ENCODE peak calls at places on chromosomes 12 and 14, in four cellular contexts. N is GM12878, D is HepG2, X is H1. Q is an unnamed sample.

GRCh38 chr12:51923506-51924365 is 16.4 kb downstream of the ACVRL1 start:
- DNase-seq in N (no peak), D (no peak), X (no peak), Q (no peak)

GRCh38 chr12:64826234-64826633 is 1.8 kb downstream of the TBC1D30 start:
- DNase-seq in N (peak; percentile 66), D (no peak), X (no peak), Q (peak; percentile 63)

GRCh38 chr14:79373451-79373850 is 837.9 kb downstream of the DIO2 start:
- DNase-seq in N (no peak), D (no peak), X (no peak), Q (no peak)

GRCh38 chr12:57632369-57632897 is 568 bp downstream of the B4GALNT1 start:
- DNase-seq in N (no peak), D (no peak), X (no peak), Q (no peak)

GRCh38 chr12:112894128-112894527 is 12.6 kb upstream of the OAS1 start:
- DNase-seq in N (no peak), D (no peak), X (no peak), Q (no peak)

GRCh38 chr12:39623919-39624318 is 4.3 kb upstream of the ABCD2 start:
- DNase-seq in N (no peak), D (no peak), X (no peak), Q (no peak)

GRCh38 chr12:51082561-51083139 is 746 bp downstream of the CSRNP2 start:
- DNase-seq in N (no peak), D (peak; percentile 7), X (peak; percentile 33), Q (peak; percentile 39)

GRCh38 chr12:108605000-108605689 is 7.3 kb upstream of the TMEM119 start:
- DNase-seq in N (no peak), D (peak; percentile 23), X (no peak), Q (no peak)

GRCh38 chr12:8089718-8090117 is 7.6 kb downstream of the NECAP1 start:
- DNase-seq in N (no peak), D (no peak), X (no peak), Q (no peak)

GRCh38 chr12:8087666-8088065 is 5.6 kb downstream of the NECAP1 start:
- DNase-seq in N (no peak), D (no peak), X (no peak), Q (no peak)

DNA sequence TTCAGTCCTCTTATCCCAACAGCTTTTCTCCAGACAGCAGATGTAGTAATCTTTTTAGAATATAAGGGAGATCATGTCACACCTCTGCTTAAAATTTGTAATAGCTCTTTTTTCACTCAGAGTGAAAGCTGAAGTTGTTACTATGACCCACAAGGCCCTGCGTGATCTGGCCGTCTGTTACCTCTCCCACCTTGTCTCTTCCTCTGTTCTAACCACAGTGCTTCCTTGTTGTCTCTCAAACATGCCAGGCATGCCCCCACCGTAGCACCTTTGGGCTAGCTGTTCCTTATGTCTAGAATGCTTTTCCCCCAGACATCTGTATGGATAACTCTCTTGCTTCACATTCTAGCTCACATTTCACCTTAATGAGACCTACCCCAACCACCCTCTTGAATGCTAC is 6.5 kb downstream of the NECAP1 start:
- DNase-seq in N (no peak), D (no peak), X (no peak), Q (no peak)
- TF ChIP-seq ZNF274 in N (no peak), D (no peak), X (no peak), Q (no peak)

GRCh38 chr12:128387811-128388422 is 120.9 kb downstream of the TMEM132C start:
- DNase-seq in N (no peak), D (peak; percentile 27), X (peak; percentile 60), Q (peak; percentile 63)
- TF ChIP-seq SUZ12 in N (no peak), D (no peak), X (no peak), Q (no peak)

DNA sequence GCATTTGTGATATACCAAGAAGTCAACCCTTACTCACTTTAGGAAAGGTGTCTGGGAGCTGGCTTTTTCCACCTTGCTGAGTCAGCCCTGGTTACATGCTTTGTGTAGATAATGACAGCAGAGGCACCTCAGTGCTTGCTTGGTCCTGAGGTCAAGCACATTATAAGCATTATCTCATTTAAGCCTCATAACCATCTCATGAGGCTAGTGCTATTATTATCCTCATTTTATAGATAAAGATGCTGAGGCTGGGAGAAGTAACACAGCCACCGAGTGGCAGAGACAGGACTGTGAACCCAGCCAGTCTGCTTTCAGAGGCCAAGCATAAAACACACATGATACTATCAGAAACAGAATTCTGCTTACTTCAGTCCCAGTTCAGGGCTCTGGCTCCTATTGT is 29.4 kb downstream of the MAX start:
- DNase-seq in N (no peak), D (no peak), X (no peak), Q (no peak)
- H3K9ac ChIP-seq in N (no peak overlapping the region), D (no peak overlapping the region), X (no peak overlapping the region), Q (no peak overlapping the region)

DNA sequence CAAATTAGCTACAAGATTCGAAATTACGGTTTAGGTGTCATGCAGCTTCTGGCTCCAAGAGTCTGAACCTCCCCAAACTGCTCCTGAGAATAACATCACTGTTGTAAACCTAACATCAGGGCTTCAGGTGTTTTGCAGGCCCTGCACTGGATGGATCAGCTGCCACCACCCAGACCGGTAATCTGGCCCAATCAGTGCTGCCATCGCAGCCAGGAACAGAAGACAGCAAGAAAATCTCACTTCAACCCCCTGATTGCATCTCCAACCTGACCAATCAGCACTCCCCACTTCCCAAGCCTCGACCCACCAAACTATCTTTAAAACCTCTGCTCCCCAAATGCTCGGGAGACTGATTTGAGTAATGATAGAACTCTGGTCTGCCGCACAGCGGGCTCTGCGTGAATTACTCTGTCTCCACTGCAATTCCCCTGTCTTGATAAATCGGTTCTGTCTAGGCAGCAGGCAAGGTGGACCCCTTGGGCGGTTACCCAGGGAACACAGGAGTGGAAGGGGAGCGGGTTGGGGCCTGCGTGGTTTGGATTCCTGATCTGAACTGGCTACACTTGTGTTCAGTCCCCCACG is 268.5 kb upstream of the SFSWAP start:
- DNase-seq in N (no peak), D (no peak), X (no peak), Q (no peak)
- TF ChIP-seq ZNF274 in N (no peak), D (no peak), X (no peak), Q (no peak)

GRCh38 chr12:12720637-12721250 is 3.6 kb downstream of the CDKN1B start:
- DNase-seq in N (no peak), D (no peak), X (no peak), Q (no peak)

GRCh38 chr12:12721251-12721689 is 4.1 kb downstream of the CDKN1B start:
- DNase-seq in N (no peak), D (no peak), X (no peak), Q (no peak)

GRCh38 chr12:12719496-12719895 is 2.3 kb downstream of the CDKN1B start:
- DNase-seq in N (peak; percentile 57), D (no peak), X (no peak), Q (no peak)

GRCh38 chr12:12718853-12719252 is 1.7 kb downstream of the CDKN1B start:
- DNase-seq in N (no peak), D (no peak), X (no peak), Q (no peak)

DNA sequence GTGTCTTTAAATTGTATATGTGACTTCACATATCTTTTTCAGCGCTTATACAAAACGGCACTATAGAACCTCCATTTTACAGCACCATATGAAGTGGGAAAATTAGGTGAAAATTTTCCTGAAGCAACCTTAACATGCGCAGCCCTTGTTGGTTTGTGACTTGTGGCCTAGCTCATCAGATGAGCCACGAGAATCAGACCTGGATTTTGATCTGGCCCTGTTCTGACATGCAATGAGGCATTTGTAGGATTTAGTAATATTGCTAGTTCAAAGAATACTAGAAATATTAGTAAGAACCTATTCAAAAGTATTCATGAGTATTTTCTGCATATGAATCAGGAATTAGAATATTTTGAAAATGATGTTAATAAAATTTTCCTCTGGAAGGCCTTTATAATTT is 2.9 kb downstream of the CDKN1B start:
- DNase-seq in N (no peak), D (no peak), X (no peak), Q (no peak)
- TF ChIP-seq SUZ12 in N (no peak), D (no peak), X (no peak), Q (no peak)

GRCh38 chr12:119179335-119180021 is 747 bp downstream of the HSPB8 start:
- DNase-seq in N (no peak), D (peak; percentile 67), X (no peak), Q (peak; percentile 67)
- H3K9ac ChIP-seq in N (no peak overlapping the region), D (no peak overlapping the region), X (no peak overlapping the region), Q (peak overlapping the region; percentile 77)

DNA sequence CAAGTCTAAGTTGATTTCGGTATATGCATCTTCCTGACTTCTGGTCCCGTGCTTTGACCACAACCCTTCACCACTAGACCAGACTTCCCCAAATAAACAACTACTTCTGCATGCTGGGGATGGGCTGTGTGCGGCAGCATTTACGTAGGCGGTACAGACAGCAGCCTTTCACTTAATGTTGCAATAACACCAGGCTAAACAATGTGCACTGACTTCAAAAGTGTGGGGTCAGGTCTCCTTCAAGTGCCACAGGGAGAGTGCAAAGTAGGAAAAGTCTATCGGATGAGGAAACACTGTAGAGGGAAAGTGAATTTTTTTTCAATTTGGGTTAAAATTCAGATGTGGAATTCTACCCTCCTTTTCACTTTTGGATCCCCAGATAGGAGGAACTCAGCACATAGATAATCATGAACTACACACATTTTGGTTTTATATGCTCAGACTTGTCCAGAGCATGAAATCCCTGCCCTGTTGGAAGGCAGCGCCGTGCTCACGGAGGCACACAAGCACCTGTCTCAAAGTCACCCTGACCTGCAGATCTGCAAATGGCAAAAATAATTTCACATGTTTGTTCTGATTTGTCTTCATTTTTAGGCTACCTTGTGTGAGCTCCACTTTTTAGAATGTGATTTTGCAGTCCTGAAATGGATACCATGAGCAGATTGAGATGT is 3.6 kb upstream of the FOS start:
- DNase-seq in N (peak; percentile 40), D (no peak), X (no peak), Q (no peak)
- TF ChIP-seq ZNF274 in N (no peak), D (no peak), X (no peak), Q (no peak)

Q was measured in NT2/D1.